ENCODE peak calls at places on chromosomes 12 and 14, in seven cellular contexts. P is AG10803, U is posterior cingulate gyrus, Y is H54, K is A549, X is astrocyte of the spinal cord, N is NCI-H1105. M is an unnamed sample.
A peak's percentile ranks its signal among the peaks of the same experiment; 100 is the strongest.

GRCh38 chr14:99384446-99385417 is 95.9 kb downstream of the SETD3 start:
- DNase-seq in P (no peak), U (no peak), Y (no peak), K (no peak), X (no peak), N (no peak), M (no peak)

GRCh38 chr14:22797017-22797917 is 18.0 kb downstream of the SLC7A7 start:
- DNase-seq in P (no peak), U (no peak), Y (no peak), K (no peak), X (no peak), N (no peak), M (no peak)

GRCh38 chr14:102900631-102901571 is 21.6 kb upstream of the AMN start:
- DNase-seq in P (no peak), U (no peak), Y (no peak), K (no peak), X (no peak), N (no peak), M (no peak)

GRCh38 chr14:64880382-64881121 is 845 bp upstream of the SPTB start:
- DNase-seq in P (no peak), U (no peak), Y (peak; percentile 61), K (peak; percentile 40), X (no peak), N (peak; percentile 71), M (peak; percentile 47)

GRCh38 chr14:72906879-72907278 is 13.0 kb upstream of the DPF3 start:
- DNase-seq in P (no peak), U (no peak), Y (no peak), K (no peak), X (no peak), N (no peak), M (no peak)

GRCh38 chr12:79407671-79408622 is 282.8 kb downstream of the PAWR start:
- DNase-seq in P (peak; percentile 92), U (no peak), Y (no peak), K (peak; percentile 85), X (peak; percentile 91), N (peak; percentile 30), M (peak; percentile 17)

GRCh38 chr14:103103461-103104388 is 9.2 kb downstream of the EXOC3L4 start:
- DNase-seq in P (peak; percentile 66), U (no peak), Y (peak; percentile 98), K (peak; percentile 95), X (no peak), N (peak; percentile 74), M (no peak)

GRCh38 chr12:115574831-115575230 is 702.7 kb downstream of the MED13L start:
- DNase-seq in P (no peak), U (no peak), Y (no peak), K (no peak), X (no peak), N (peak; percentile 34), M (no peak)

GRCh38 chr14:65303902-65304222 is 108.7 kb upstream of the FUT8 start:
- DNase-seq in P (no peak), U (no peak), Y (no peak), K (no peak), X (no peak), N (no peak), M (no peak)

GRCh38 chr12:111841236-111841749 is 735 bp upstream of the MAPKAPK5 start:
- DNase-seq in P (no peak), U (no peak), Y (no peak), K (no peak), X (no peak), N (no peak), M (no peak)

GRCh38 chr12:19517583-19517982 is 78.3 kb downstream of the AEBP2 start:
- DNase-seq in P (no peak), U (no peak), Y (no peak), K (no peak), X (no peak), N (no peak), M (no peak)

GRCh38 chr12:52835271-52836041 is 1.3 kb upstream of the KRT79 start:
- DNase-seq in P (no peak), U (no peak), Y (no peak), K (no peak), X (no peak), N (no peak), M (no peak)

GRCh38 chr12:108730337-108731104 is 797 bp downstream of the CORO1C start:
- DNase-seq in P (peak; percentile 74), U (peak; percentile 57), Y (peak; percentile 69), K (peak; percentile 73), X (peak; percentile 89), N (peak; percentile 54), M (peak; percentile 25)

GRCh38 chr14:91352696-91353692 is 64.6 kb downstream of the CCDC88C start:
- DNase-seq in P (no peak), U (no peak), Y (no peak), K (no peak), X (no peak), N (no peak), M (no peak)

M was measured in NCI-H1930.